ENCODE peak calls at places on chromosomes 16 and 17, in seven cellular contexts. P is GM23338, L is fibroblast of lung, Q is breast epithelium, R is neural progenitor cell, O is thyroid gland, B is lung. I is an unnamed sample.
A peak's percentile ranks its signal among the peaks of the same experiment; 100 is the strongest.

GRCh38 chr17:28499366-28499668 is 6.8 kb upstream of the FOXN1 start:
- DNase-seq in Q (no peak), P (no peak), O (no peak), R (no peak), B (no peak), L (no peak), I (no peak)

GRCh38 chr16:89375021-89375420 is 115.3 kb downstream of the ANKRD11 start:
- DNase-seq in P (no peak), Q (no peak), L (no peak), O (no peak), B (no peak), R (peak; percentile 24), I (peak; percentile 83)

GRCh38 chr16:79008036-79008868 is 592.3 kb downstream of the MAF start:
- DNase-seq in L (no peak), B (no peak), R (no peak), P (no peak), Q (no peak), O (no peak), I (no peak)

GRCh38 chr17:33785281-33785680 is 469.8 kb upstream of the CCL2 start:
- DNase-seq in P (no peak), R (no peak), Q (no peak), L (no peak), B (no peak), O (no peak), I (no peak)

GRCh38 chr17:71392715-71393567 is 727.9 kb upstream of the SOX9 start:
- DNase-seq in B (no peak), P (no peak), R (no peak), L (peak; percentile 84), Q (no peak), O (no peak), I (no peak)

GRCh38 chr16:54208262-54208661 is 78.3 kb downstream of the IRX3 start:
- DNase-seq in L (no peak), B (no peak), Q (no peak), R (peak; percentile 37), P (no peak), O (no peak), I (no peak)

GRCh38 chr16:17026600-17027242 is 444.0 kb downstream of the XYLT1 start:
- DNase-seq in O (no peak), B (no peak), L (no peak), Q (no peak), P (no peak), R (no peak), I (no peak)

GRCh38 chr16:19840524-19841110 is 44.0 kb downstream of the GPRC5B start:
- DNase-seq in R (no peak), L (no peak), Q (no peak), B (no peak), P (no peak), O (no peak), I (peak; percentile 14)

GRCh38 chr16:24748242-24748641 is 18.8 kb downstream of the TNRC6A start:
- DNase-seq in Q (no peak), B (peak; percentile 45), P (no peak), L (peak; percentile 96), R (no peak), O (peak; percentile 35), I (peak; percentile 4)

GRCh38 chr16:85087899-85088569 is 24.2 kb downstream of the CIBAR2 start:
- DNase-seq in O (no peak), P (no peak), B (no peak), L (no peak), R (no peak), Q (no peak), I (no peak)

GRCh38 chr17:68445671-68446070 is 11.6 kb downstream of the WIPI1 start:
- DNase-seq in B (no peak), O (no peak), P (no peak), L (no peak), Q (no peak), R (no peak), I (no peak)

GRCh38 chr17:63647065-63647725 is 25.0 kb downstream of the MAP3K3 start:
- DNase-seq in O (no peak), Q (no peak), R (no peak), P (no peak), L (peak; percentile 96), B (no peak), I (peak; percentile 38)

GRCh38 chr17:10769840-10770239 is 34.1 kb downstream of the TMEM238L start:
- DNase-seq in R (no peak), O (no peak), P (no peak), Q (peak; percentile 12), L (no peak), B (no peak), I (no peak)

GRCh38 chr16:5466551-5466950 is 369.0 kb upstream of the EEF2KMT start:
- DNase-seq in O (no peak), P (peak; percentile 68), L (no peak), B (no peak), Q (no peak), R (peak; percentile 26), I (no peak)

GRCh38 chr17:45248132-45248936 is 13.6 kb downstream of the SPATA32 start:
- DNase-seq in O (peak; percentile 80), B (peak; percentile 59), R (peak; percentile 81), L (peak; percentile 24), P (peak; percentile 85), Q (peak; percentile 70), I (peak; percentile 21)

GRCh38 chr17:33014751-33015150 is 23.1 kb downstream of the SPACA3 start:
- DNase-seq in O (no peak), Q (no peak), P (no peak), L (no peak), B (no peak), R (no peak), I (no peak)

GRCh38 chr16:2482181-2483107 is 7.5 kb downstream of the TBC1D24 start:
- DNase-seq in O (peak; percentile 59), B (no peak), P (no peak), L (peak; percentile 53), Q (peak; percentile 74), R (no peak), I (peak; percentile 79)

GRCh38 chr16:48317614-48318013 is 67.6 kb downstream of the SIAH1 start:
- DNase-seq in L (peak; percentile 89), B (no peak), O (no peak), P (no peak), R (no peak), Q (no peak), I (peak; percentile 78)

GRCh38 chr17:31663576-31663975 is 195.5 kb downstream of the COPRS start:
- DNase-seq in Q (no peak), P (peak; percentile 15), L (peak; percentile 27), B (no peak), O (no peak), R (no peak), I (no peak)

GRCh38 chr17:64282753-64283080 is 19.7 kb upstream of the TEX2 start:
- DNase-seq in L (no peak), O (no peak), B (no peak), R (no peak), Q (no peak), P (no peak), I (no peak)

GRCh38 chr16:88769617-88770458 is 15.2 kb downstream of the PIEZO1 start:
- DNase-seq in B (peak; percentile 65), L (no peak), O (peak; percentile 87), P (peak; percentile 93), R (peak; percentile 92), Q (no peak), I (peak; percentile 60)

GRCh38 chr17:57379237-57380054 is 123.1 kb downstream of the MSI2 start:
- DNase-seq in O (no peak), R (peak; percentile 66), P (peak; percentile 61), L (peak; percentile 49), Q (no peak), B (no peak), I (no peak)

GRCh38 chr16:67014641-67015315 is 14.2 kb upstream of the CBFB start:
- DNase-seq in R (no peak), O (no peak), Q (peak; percentile 28), B (no peak), P (peak; percentile 29), L (no peak), I (no peak)
- H3K4me3 ChIP-seq in R (peak overlapping the region; percentile 46), O (no peak overlapping the region), Q (peak overlapping the region; percentile 70), B (no peak overlapping the region), P (peak overlapping the region; percentile 64), L (no peak overlapping the region), I (peak overlapping the region; percentile 57)

GRCh38 chr17:82019208-82019727 is 3.4 kb downstream of the CENPX start:
- DNase-seq in P (no peak), B (no peak), L (no peak), O (no peak), R (no peak), Q (no peak), I (no peak)
- H3K27ac ChIP-seq in P (no peak overlapping the region), B (no peak overlapping the region), L (no peak overlapping the region), O (no peak overlapping the region), R (no peak overlapping the region), Q (no peak overlapping the region), I (no peak overlapping the region)

GRCh38 chr17:74274060-74274702 is at the start of gene DNAI2:
- DNase-seq in L (no peak), O (peak; percentile 22), P (peak; percentile 79), Q (no peak), R (peak; percentile 75), B (no peak), I (no peak)
- H3K27me3 ChIP-seq in L (no peaks in the 10 kb centered on the region), O (no peaks in the 10 kb centered on the region), P (peaks cover 20% of the 10 kb centered on the region), Q (no peaks in the 10 kb centered on the region), R (peaks cover 25% of the 10 kb centered on the region), B (no peaks in the 10 kb centered on the region), I (peaks cover 25% of the 10 kb centered on the region)

GRCh38 chr16:67807148-67807682 is 526 bp downstream of the TSNAXIP1 start:
- DNase-seq in R (no peak), L (no peak), Q (no peak), P (no peak), O (no peak), B (no peak), I (no peak)

GRCh38 chr16:67803894-67804293 is 2.5 kb downstream of the RANBP10 start:
- DNase-seq in B (no peak), R (no peak), L (no peak), O (no peak), Q (no peak), P (no peak), I (no peak)

GRCh38 chr16:67805718-67806427 is 487 bp downstream of the RANBP10 start:
- DNase-seq in L (no peak), R (peak; percentile 41), Q (no peak), O (peak; percentile 35), P (peak; percentile 44), B (peak; percentile 35), I (peak; percentile 18)

GRCh38 chr16:67806428-67807147 is at the start of the genes RANBP10 and TSNAXIP1:
- DNase-seq in L (peak; percentile 99), B (peak; percentile 97), Q (peak; percentile 98), R (peak; percentile 99), O (peak; percentile 99), P (peak; percentile 100), I (peak; percentile 97)

GRCh38 chr16:67804853-67805542 is 1.4 kb downstream of the RANBP10 start:
- DNase-seq in P (no peak), Q (no peak), B (no peak), R (no peak), L (no peak), O (no peak), I (no peak)
- H3K4me3 ChIP-seq in P (peak overlapping the region; percentile 86), Q (peak overlapping the region; percentile 98), B (no peak overlapping the region), R (peak overlapping the region; percentile 98), L (peak overlapping the region; percentile 91), O (no peak overlapping the region), I (no peak overlapping the region)

DNA sequence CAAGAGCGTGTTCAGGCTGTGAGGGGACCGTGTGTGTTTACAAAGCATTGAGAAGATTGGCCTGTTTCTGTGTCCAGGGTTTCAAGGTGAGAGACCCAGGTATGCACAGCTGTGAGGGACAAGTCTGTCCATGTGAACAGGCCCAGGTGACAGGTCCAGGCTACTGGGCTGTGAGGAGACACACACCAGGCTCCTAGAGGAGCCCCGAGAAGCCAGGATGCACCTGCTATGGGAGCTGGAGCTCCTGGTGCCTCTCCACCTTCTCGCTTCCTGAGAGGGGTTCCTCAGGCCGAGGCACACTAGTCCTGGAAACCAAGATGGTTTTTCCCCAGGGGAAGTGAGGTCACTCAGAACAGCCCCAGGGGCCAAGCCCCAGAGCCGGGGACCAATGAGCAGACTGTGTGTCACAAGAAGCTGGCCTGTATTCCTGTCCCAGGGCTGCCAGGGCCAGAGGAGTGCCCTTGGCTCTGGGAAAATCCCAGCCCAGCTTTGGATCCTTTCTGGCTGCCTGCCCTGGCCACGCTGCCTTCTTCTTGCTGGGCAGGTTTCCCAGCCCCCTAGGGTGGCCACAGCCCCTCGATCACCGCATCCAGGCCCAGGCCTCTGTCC is 153.4 kb upstream of the PLCG2 start:
- DNase-seq in P (no peak), B (peak; percentile 49), O (peak; percentile 94), L (peak; percentile 44), R (no peak), Q (peak; percentile 78), I (no peak)
- H3K27ac ChIP-seq in P (no peak overlapping the region), B (no peak overlapping the region), O (peak overlapping the region; percentile 84), L (no peak overlapping the region), R (no peak overlapping the region), Q (peak overlapping the region; percentile 79), I (no peak overlapping the region)